ENCODE peak calls at places on chromosomes 16 and 17, in four cellular contexts. H, X, L and O are unnamed samples.
A peak's percentile ranks its signal among the peaks of the same experiment; 100 is the strongest.

GRCh38 chr16:23149993-23150364 is 727 bp upstream of the USP31 start:
- DNase-seq in H (no peak), X (no peak), L (no peak), O (no peak)

GRCh38 chr17:77214743-77215142 is 74.0 kb downstream of the SEC14L1 start:
- DNase-seq in H (no peak), X (peak; percentile 24), L (no peak), O (no peak)

GRCh38 chr16:10579965-10580918 is at the start of gene EMP2:
- DNase-seq in H (no peak), X (no peak), L (no peak), O (no peak)

GRCh38 chr16:26247063-26247462 is 555.3 kb downstream of the HS3ST4 start:
- DNase-seq in H (no peak), X (no peak), L (no peak), O (no peak)

GRCh38 chr17:17706140-17707060 is 25.1 kb downstream of the RAI1 start:
- DNase-seq in H (no peak), X (no peak), L (no peak), O (no peak)

GRCh38 chr17:2347805-2348685 is 10.7 kb downstream of the SGSM2 start:
- DNase-seq in H (no peak), X (peak; percentile 76), L (peak; percentile 30), O (no peak)

GRCh38 chr17:45915263-45915662 is 20.9 kb downstream of the MAPT start:
- DNase-seq in H (no peak), X (no peak), L (no peak), O (no peak)

GRCh38 chr17:80223142-80223815 is 3.1 kb downstream of the SLC26A11 start:
- DNase-seq in H (no peak), X (no peak), L (no peak), O (no peak)

GRCh38 chr17:9022553-9023388 is 1.5 kb downstream of the NTN1 start:
- DNase-seq in H (no peak), X (no peak), L (no peak), O (no peak)

GRCh38 chr16:55552621-55553020 is 13.9 kb upstream of the CAPNS2 start:
- DNase-seq in H (no peak), X (no peak), L (no peak), O (no peak)

GRCh38 chr17:41500131-41500911 is 5.1 kb downstream of the KRT13 start:
- DNase-seq in H (no peak), X (no peak), L (no peak), O (no peak)

GRCh38 chr17:74920679-74921044 is 2.4 kb downstream of the USH1G start:
- DNase-seq in H (no peak), X (no peak), L (no peak), O (no peak)

GRCh38 chr17:683499-684254 is 31.0 kb downstream of the VPS53 start:
- DNase-seq in H (no peak), X (no peak), L (no peak), O (no peak)

GRCh38 chr17:7834554-7834890 is 505 bp downstream of the KDM6B start:
- DNase-seq in H (no peak), X (no peak), L (no peak), O (peak; percentile 56)

GRCh38 chr16:86048882-86049585 is 150.1 kb downstream of the IRF8 start:
- DNase-seq in H (no peak), X (no peak), L (no peak), O (no peak)

GRCh38 chr16:52963471-52963870 is 89.2 kb downstream of the CHD9NB start:
- DNase-seq in H (no peak), X (no peak), L (no peak), O (no peak)

GRCh38 chr16:51035110-51035498 is 116.0 kb downstream of the SALL1 start:
- DNase-seq in H (no peak), X (no peak), L (no peak), O (no peak)

GRCh38 chr17:68198931-68199836 is 48.7 kb upstream of the AMZ2 start:
- DNase-seq in H (peak; percentile 44), X (no peak), L (no peak), O (peak; percentile 28)

GRCh38 chr17:78381601-78382168 is 3.2 kb downstream of the PGS1 start:
- DNase-seq in H (peak; percentile 29), X (no peak), L (no peak), O (peak; percentile 36)

GRCh38 chr16:11632455-11632921 is 35.8 kb upstream of the SNN start:
- DNase-seq in H (no peak), X (no peak), L (no peak), O (no peak)

GRCh38 chr16:66592814-66593213 is 11.7 kb upstream of the CMTM3 start:
- DNase-seq in H (no peak), X (no peak), L (no peak), O (no peak)

GRCh38 chr17:56114469-56114868 is 38.8 kb upstream of the ANKFN1 start:
- DNase-seq in H (no peak), X (no peak), L (no peak), O (no peak)

GRCh38 chr17:1203111-1203966 is 23.6 kb upstream of the ABR start:
- DNase-seq in H (peak; percentile 35), X (no peak), L (no peak), O (peak; percentile 45)

GRCh38 chr16:4309833-4310266 is 6.0 kb upstream of the GLIS2 start:
- DNase-seq in H (peak; percentile 42), X (no peak), L (peak; percentile 8), O (peak; percentile 43)

GRCh38 chr17:63538693-63539595 is 11.3 kb upstream of the DCAF7 start:
- DNase-seq in H (no peak), X (no peak), L (no peak), O (no peak)

GRCh38 chr16:76650579-76650978 is 373.4 kb downstream of the CNTNAP4 start:
- DNase-seq in H (no peak), X (no peak), L (no peak), O (no peak)

GRCh38 chr17:39208136-39208535 is 8.1 kb downstream of the RPL19 start:
- DNase-seq in H (no peak), X (peak; percentile 45), L (no peak), O (no peak)

GRCh38 chr16:65249768-65250167 is 127.9 kb upstream of the CDH11 start:
- DNase-seq in H (no peak), X (no peak), L (no peak), O (no peak)

GRCh38 chr16:50123417-50123816 is 29.7 kb upstream of the TENT4B start:
- DNase-seq in H (no peak), X (no peak), L (no peak), O (no peak)

GRCh38 chr17:38719943-38720641 is 10.0 kb upstream of the CISD3 start:
- DNase-seq in H (no peak), X (no peak), L (no peak), O (no peak)

GRCh38 chr17:77810536-77810935 is 148.0 kb upstream of the TNRC6C start:
- DNase-seq in H (no peak), X (no peak), L (no peak), O (no peak)

GRCh38 chr16:66176731-66177130 is 189.8 kb upstream of the CDH5 start:
- DNase-seq in H (no peak), X (no peak), L (no peak), O (no peak)

GRCh38 chr16:77514500-77515225 is 79.8 kb upstream of the ADAMTS18 start:
- DNase-seq in H (no peak), X (no peak), L (no peak), O (no peak)